ENCODE peak calls at places on chromosomes 4 and X, in eight cellular contexts. G is HAP-1; X is CD8-positive, alpha-beta memory T cell; J is ascending aorta; T is IMR-90; S is heart right ventricle; C is CD8-positive, alpha-beta T cell; I is tibial nerve. V is an unnamed sample. For H3K27me3, H3K36me3 and H3K4me1, the result is how much of the 10 kb centered on the place peaks cover.

GRCh38 chrX:129781134-129782014 is 1.6 kb downstream of the SASH3 start:
- DNase-seq in G (no peak), X (peak), J (peak), T (no peak), S (no peak), C (peak), I (no peak), V (no peak)

GRCh38 chr4:121049072-121049599 is 23.2 kb downstream of the NDNF start:
- DNase-seq in G (no peak), X (no peak), J (no peak), T (no peak), S (no peak), C (no peak), I (no peak), V (no peak)

GRCh38 chr4:2393353-2394270 is 24.8 kb downstream of the ZFYVE28 start:
- DNase-seq in G (peak), X (no peak), J (no peak), T (no peak), S (no peak), C (no peak), I (no peak), V (peak)

GRCh38 chrX:25596881-25597280 is 541.3 kb upstream of the MAGEB18 start:
- DNase-seq in G (no peak), X (no peak), J (no peak), T (no peak), S (no peak), C (no peak), I (no peak), V (no peak)

GRCh38 chr4:10063544-10064300 is 42.4 kb upstream of the SLC2A9 start:
- DNase-seq in G (no peak), X (no peak), J (peak), T (peak), S (peak), C (no peak), I (peak), V (peak)

GRCh38 chrX:107562482-107562881 is 65.8 kb upstream of the PRPS1 start:
- DNase-seq in G (no peak), X (no peak), J (no peak), T (peak), S (no peak), C (no peak), I (no peak), V (no peak)

GRCh38 chrX:72306085-72306801 is 529 bp upstream of the CITED1 start:
- DNase-seq in G (peak), X (no peak), J (no peak), T (no peak), S (no peak), C (no peak), I (no peak), V (peak)

GRCh38 chrX:103846395-103846794 is 14.3 kb upstream of the RAB9B start:
- DNase-seq in G (no peak), X (no peak), J (no peak), T (peak), S (no peak), C (no peak), I (no peak), V (no peak)

GRCh38 chrX:34918091-34918736 is 24.4 kb upstream of the FAM47B start:
- DNase-seq in G (no peak), X (no peak), J (no peak), T (peak), S (no peak), C (no peak), I (peak), V (no peak)

GRCh38 chr4:128444544-128445302 is 157.1 kb upstream of the PGRMC2 start:
- DNase-seq in G (no peak), X (no peak), J (no peak), T (peak), S (no peak), C (no peak), I (no peak), V (no peak)

GRCh38 chr4:105598044-105598443 is 45.6 kb downstream of the ARHGEF38 start:
- DNase-seq in G (no peak), X (no peak), J (no peak), T (no peak), S (no peak), C (no peak), I (no peak), V (no peak)

GRCh38 chr4:140529434-140529833 is 5.5 kb downstream of the ELMOD2 start:
- DNase-seq in G (no peak), X (no peak), J (no peak), T (no peak), S (peak), C (no peak), I (no peak), V (no peak)

GRCh38 chrX:132034648-132035047 is 11.5 kb downstream of the STK26 start:
- DNase-seq in G (no peak), X (no peak), J (no peak), T (no peak), S (no peak), C (no peak), I (no peak), V (no peak)

GRCh38 chrX:109848451-109849050 is 115.5 kb upstream of the ACSL4 start:
- DNase-seq in G (peak), X (no peak), J (no peak), T (no peak), S (no peak), C (no peak), I (no peak), V (no peak)

GRCh38 chr4:139559692-139560091 is 3.7 kb upstream of the SETD7 start:
- DNase-seq in G (no peak), X (no peak), J (no peak), T (no peak), S (no peak), C (no peak), I (no peak), V (no peak)

GRCh38 chr4:140711910-140712309 is 44.3 kb downstream of the TBC1D9 start:
- DNase-seq in G (no peak), X (no peak), J (no peak), T (no peak), S (no peak), C (no peak), I (no peak), V (no peak)

GRCh38 chr4:130479020-130479419 is 1383.1 kb downstream of the C4orf33 start:
- DNase-seq in G (no peak), X (no peak), J (no peak), T (peak), S (no peak), C (no peak), I (no peak), V (no peak)

DNA sequence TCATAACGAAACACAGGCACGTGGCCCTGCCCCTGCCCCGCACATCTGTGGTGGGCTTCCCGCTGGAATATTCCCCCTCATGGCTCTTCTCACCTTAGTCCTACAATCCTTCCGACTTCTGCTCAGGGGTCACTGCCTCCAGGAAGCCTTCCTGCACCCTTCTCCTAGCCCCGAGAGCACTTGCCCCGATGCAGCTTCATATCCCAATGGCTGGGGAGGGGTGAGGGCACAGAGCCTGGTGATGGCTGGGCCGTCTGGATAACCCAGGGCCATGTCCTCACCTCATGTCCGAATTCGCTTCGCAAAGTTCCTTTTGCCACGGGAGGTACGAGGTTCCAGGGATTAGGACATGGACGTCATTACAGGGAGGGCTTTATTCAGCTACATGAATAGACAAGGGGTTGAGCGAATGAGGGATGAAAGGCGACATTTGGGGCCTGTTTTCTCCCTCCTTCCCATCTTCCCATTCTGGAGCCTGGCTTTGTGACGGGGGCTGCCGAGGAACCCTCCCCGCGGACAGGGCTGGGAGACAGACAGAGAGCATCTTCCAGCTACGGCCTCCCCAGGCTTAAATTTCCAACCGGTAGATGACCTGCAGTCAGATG is 35.5 kb upstream of the HMX1 start:
- DNase-seq in G (no peak), X (no peak), J (peak), T (no peak), S (no peak), C (no peak), I (no peak), V (peak)
- H3K27me3 ChIP-seq in G (under half), X (under half), J (under half), T (under half), S (under half), C (under half), I (under half), V (half or more)

GRCh38 chr4:3500634-3501101 is 31.6 kb downstream of the LRPAP1 start:
- DNase-seq in G (no peak), X (no peak), J (no peak), T (no peak), S (no peak), C (no peak), I (no peak), V (no peak)

GRCh38 chr4:3501825-3502425 is 30.3 kb downstream of the LRPAP1 start:
- DNase-seq in G (no peak), X (no peak), J (no peak), T (no peak), S (no peak), C (no peak), I (no peak), V (no peak)

GRCh38 chr4:3499710-3500109 is 32.5 kb downstream of the LRPAP1 start:
- DNase-seq in G (no peak), X (no peak), J (no peak), T (no peak), S (no peak), C (no peak), I (no peak), V (no peak)

GRCh38 chr4:3500111-3500510 is 32.1 kb downstream of the LRPAP1 start:
- DNase-seq in G (no peak), X (no peak), J (no peak), T (no peak), S (no peak), C (no peak), I (no peak), V (no peak)

DNA sequence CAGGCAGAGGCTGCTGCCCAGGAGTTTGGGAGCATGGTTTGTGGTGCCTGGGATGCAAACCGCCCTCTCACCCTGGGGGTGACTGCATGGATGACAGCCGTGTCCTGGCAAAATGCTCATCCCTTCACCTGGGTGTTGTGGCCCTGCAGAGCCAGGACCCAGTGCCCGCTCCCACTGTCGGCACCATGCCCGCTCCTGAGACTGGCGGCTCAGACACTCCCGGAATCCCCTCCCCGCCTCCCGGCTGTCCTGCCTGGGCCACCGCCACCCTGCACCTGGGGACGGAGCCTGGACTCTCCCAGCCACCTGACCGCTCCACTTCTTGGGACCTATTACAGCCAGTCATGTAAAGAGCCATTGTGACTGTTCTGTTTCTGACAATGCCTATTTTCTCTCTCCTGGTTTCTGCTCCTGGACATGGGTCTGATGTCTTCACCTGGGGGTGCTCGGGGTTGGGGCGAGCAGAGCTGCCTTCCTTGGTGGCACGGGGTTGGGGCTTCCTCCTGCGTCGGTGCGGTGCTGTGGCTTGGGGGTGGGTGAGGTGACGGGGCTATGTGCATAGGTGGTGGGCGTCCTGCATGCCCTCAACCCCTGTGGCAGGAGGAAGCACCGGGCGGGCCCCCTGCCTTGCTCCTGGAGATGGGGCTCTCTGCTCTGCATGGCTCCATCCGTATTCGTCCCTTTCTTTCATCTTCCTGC is 30.9 kb downstream of the LRPAP1 start:
- DNase-seq in G (no peak), X (no peak), J (no peak), T (no peak), S (no peak), C (no peak), I (no peak), V (no peak)
- H3K36me3 ChIP-seq in G (under half), X (under half), J (half or more), T (under half), S (under half), C (under half), I (half or more), V (under half)

GRCh38 chr4:124427095-124427767 is 285.3 kb downstream of the ANKRD50 start:
- DNase-seq in G (no peak), X (no peak), J (no peak), T (no peak), S (peak), C (no peak), I (peak), V (peak)
- H3K4me1 ChIP-seq in G (under half), X (under half), J (under half), T (under half), S (under half), C (under half), I (under half), V (under half)

GRCh38 chr4:75876218-75876617 is 26.0 kb downstream of the PPEF2 start:
- DNase-seq in G (no peak), X (no peak), J (no peak), T (no peak), S (no peak), C (no peak), I (no peak), V (no peak)
- H3K27me3 ChIP-seq in G (under half), X (under half), J (under half), T (under half), S (under half), C (under half), I (under half), V (under half)

GRCh38 chr4:871484-871883 is 45.6 kb upstream of the CPLX1 start:
- DNase-seq in G (no peak), X (no peak), J (no peak), T (no peak), S (no peak), C (no peak), I (no peak), V (peak)

GRCh38 chr4:869776-870175 is 43.8 kb upstream of the CPLX1 start:
- DNase-seq in G (no peak), X (no peak), J (no peak), T (no peak), S (no peak), C (no peak), I (no peak), V (no peak)

GRCh38 chr4:872241-872981 is 46.5 kb upstream of the CPLX1 start:
- DNase-seq in G (no peak), X (no peak), J (no peak), T (no peak), S (no peak), C (no peak), I (no peak), V (no peak)

GRCh38 chr4:868421-868820 is 42.5 kb upstream of the CPLX1 start:
- DNase-seq in G (no peak), X (no peak), J (no peak), T (no peak), S (no peak), C (no peak), I (no peak), V (no peak)

GRCh38 chr4:870951-871350 is 45.0 kb upstream of the CPLX1 start:
- DNase-seq in G (no peak), X (no peak), J (no peak), T (no peak), S (no peak), C (no peak), I (no peak), V (peak)
- H3K36me3 ChIP-seq in G (under half), X (under half), J (half or more), T (half or more), S (half or more), C (under half), I (half or more), V (under half)

GRCh38 chr4:82667761-82668505 is 106.1 kb upstream of the TMEM150C start:
- DNase-seq in G (no peak), X (no peak), J (no peak), T (no peak), S (no peak), C (no peak), I (no peak), V (no peak)
- H3K4me1 ChIP-seq in G (under half), X (under half), J (under half), T (under half), S (under half), C (under half), I (under half), V (under half)

DNA sequence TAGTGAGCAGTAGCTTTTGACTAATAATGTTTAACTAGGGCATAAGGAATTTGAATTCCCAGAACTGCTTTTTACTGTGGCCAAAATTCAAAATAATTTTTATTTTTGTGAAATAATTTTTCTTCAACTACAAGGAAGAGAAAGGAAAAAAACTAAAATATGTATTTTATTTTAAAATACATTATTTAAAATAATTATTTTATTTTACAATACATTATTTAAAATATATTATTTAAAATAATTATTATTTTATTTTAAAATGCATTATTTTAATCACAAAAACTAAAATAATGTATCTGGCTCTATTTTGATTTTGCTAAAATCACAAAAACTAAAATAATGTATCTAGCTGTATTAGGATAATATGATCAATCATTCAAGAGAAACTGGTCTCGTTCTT is 210.4 kb downstream of the RELL1 start:
- DNase-seq in G (no peak), X (no peak), J (no peak), T (no peak), S (no peak), C (no peak), I (no peak), V (no peak)
- H3K27me3 ChIP-seq in G (under half), X (under half), J (under half), T (under half), S (under half), C (under half), I (under half), V (under half)

GRCh38 chr4:168999836-169000235 is 10.2 kb downstream of the CBR4 start:
- DNase-seq in G (no peak), X (no peak), J (no peak), T (no peak), S (no peak), C (no peak), I (no peak), V (peak)

GRCh38 chr4:168993724-168994510 is 16.1 kb downstream of the CBR4 start:
- DNase-seq in G (no peak), X (no peak), J (no peak), T (no peak), S (no peak), C (no peak), I (no peak), V (peak)

GRCh38 chr4:168998596-168998995 is 11.5 kb downstream of the CBR4 start:
- DNase-seq in G (no peak), X (no peak), J (no peak), T (no peak), S (no peak), C (no peak), I (no peak), V (no peak)

GRCh38 chr4:168995537-168996295 is 14.3 kb downstream of the CBR4 start:
- DNase-seq in G (no peak), X (no peak), J (no peak), T (peak), S (no peak), C (no peak), I (no peak), V (peak)

DNA sequence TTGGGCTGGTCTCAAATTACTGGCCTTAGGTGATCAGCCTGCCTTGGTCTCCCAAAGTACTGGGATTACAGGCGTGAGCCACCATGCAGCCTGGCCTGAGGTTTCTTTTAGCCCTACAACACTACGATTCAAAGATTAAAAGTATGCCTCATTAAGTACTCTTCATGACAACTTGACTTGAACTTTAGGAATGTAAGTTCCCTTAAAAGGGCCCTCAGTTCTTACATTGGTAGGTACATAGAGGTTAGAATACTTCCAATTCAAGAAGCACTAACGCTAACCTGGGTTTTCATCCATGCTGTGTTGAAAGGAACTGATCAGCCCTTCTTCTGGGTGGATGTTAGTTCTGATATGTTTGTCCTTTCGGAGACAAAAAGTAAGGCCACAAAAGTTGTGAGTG is 15.1 kb downstream of the CBR4 start:
- DNase-seq in G (no peak), X (no peak), J (no peak), T (no peak), S (no peak), C (no peak), I (no peak), V (no peak)
- H3K36me3 ChIP-seq in G (under half), X (under half), J (under half), T (under half), S (under half), C (under half), I (under half), V (under half)